ENCODE peak calls at places on chromosomes 11 and 22, in nine cellular contexts. P is ovary; Z is A172; Q is IMR-90; W is astrocyte of the spinal cord; Y is pulmonary artery endothelial cell; T is GOT3; B is activated T-cell treated with anti-CD3 and anti-CD28 coated beads for 1 hour; M is CD4-positive, alpha-beta memory T cell. A is an unnamed sample.

GRCh38 chr11:503179-503981 is 3.7 kb downstream of the RNH1 start:
- DNase-seq in W (peak; percentile 18), Z (no peak), B (no peak), T (no peak), M (no peak), P (no peak), Q (peak; percentile 19), Y (no peak), A (peak; percentile 90)

GRCh38 chr11:27055065-27055682 is 14.6 kb downstream of the BBOX1 start:
- DNase-seq in W (peak; percentile 76), Q (peak; percentile 37), M (no peak), Y (no peak), B (no peak), P (no peak), T (no peak), Z (peak; percentile 73), A (no peak)

GRCh38 chr22:22692707-22693530 is 48.5 kb downstream of the GGTLC2 start:
- DNase-seq in B (peak; percentile 60), M (peak; percentile 60), Y (peak; percentile 13), Z (peak; percentile 38), T (no peak), Q (peak; percentile 57), P (peak; percentile 32), W (peak; percentile 14), A (peak; percentile 81)

GRCh38 chr11:120929090-120929489 is 94.8 kb upstream of the TBCEL start:
- DNase-seq in Q (no peak), Z (no peak), Y (no peak), B (no peak), T (no peak), P (no peak), W (no peak), M (no peak), A (peak; percentile 87)

GRCh38 chr22:44622147-44622427 is 79.9 kb upstream of the PRR5 start:
- DNase-seq in Y (no peak), W (no peak), Z (no peak), P (no peak), B (no peak), M (peak; percentile 26), T (no peak), Q (no peak), A (no peak)

GRCh38 chr11:57515332-57516060 is at the start of gene SLC43A1:
- DNase-seq in Y (no peak), B (peak; percentile 12), Z (peak; percentile 34), T (no peak), Q (peak; percentile 59), P (peak; percentile 68), W (peak; percentile 69), M (no peak), A (peak; percentile 80)

GRCh38 chr11:61899146-61899841 is 7.9 kb upstream of the FADS3 start:
- DNase-seq in Q (peak; percentile 54), W (peak; percentile 74), Z (peak; percentile 56), B (peak; percentile 96), P (peak; percentile 86), Y (peak; percentile 26), T (peak; percentile 36), M (peak; percentile 90), A (peak; percentile 71)

GRCh38 chr22:49838771-49839717 is 11.4 kb upstream of the BRD1 start:
- DNase-seq in Z (no peak), M (peak; percentile 94), W (peak; percentile 19), T (no peak), P (no peak), Y (no peak), B (peak; percentile 72), Q (peak; percentile 33), A (no peak)

GRCh38 chr11:70073188-70073817 is 4.8 kb upstream of the ANO1 start:
- DNase-seq in P (no peak), W (peak; percentile 45), Y (no peak), Q (peak; percentile 86), B (no peak), M (no peak), Z (no peak), T (no peak), A (peak; percentile 19)

GRCh38 chr11:69352181-69352580 is 58.2 kb downstream of the MYEOV start:
- DNase-seq in P (no peak), M (no peak), W (no peak), T (no peak), Z (peak; percentile 27), B (no peak), Q (no peak), Y (no peak), A (peak; percentile 27)

GRCh38 chr22:26436903-26437515 is 7.9 kb downstream of the ASPHD2 start:
- DNase-seq in T (no peak), Q (no peak), W (no peak), M (no peak), Y (no peak), Z (no peak), P (no peak), B (no peak), A (no peak)

GRCh38 chr11:129012880-129013279 is 70.2 kb upstream of the TP53AIP1 start:
- DNase-seq in Q (no peak), Y (no peak), M (no peak), B (no peak), T (no peak), P (no peak), Z (no peak), W (no peak), A (no peak)

GRCh38 chr11:122628691-122629555 is 26.6 kb upstream of the UBASH3B start:
- DNase-seq in W (peak; percentile 75), Y (peak; percentile 24), M (peak; percentile 60), Q (peak; percentile 77), P (peak; percentile 49), Z (peak; percentile 69), T (no peak), B (peak; percentile 59), A (peak; percentile 87)

GRCh38 chr11:94493146-94493442 is 550 bp downstream of the MRE11 start:
- DNase-seq in W (no peak), T (no peak), Q (no peak), Y (no peak), Z (no peak), P (no peak), B (no peak), M (no peak), A (no peak)

GRCh38 chr11:126816655-126817054 is 183.9 kb downstream of the KIRREL3 start:
- DNase-seq in Z (peak; percentile 16), B (no peak), M (no peak), Y (no peak), W (peak; percentile 59), P (no peak), Q (no peak), T (no peak), A (peak; percentile 53)

GRCh38 chr11:44463751-44464150 is 101.7 kb upstream of the CD82 start:
- DNase-seq in P (no peak), Z (no peak), T (no peak), W (no peak), B (no peak), Q (no peak), M (no peak), Y (no peak), A (no peak)

GRCh38 chr11:30429550-30429949 is 106.6 kb downstream of the ARL14EP start:
- DNase-seq in Y (no peak), Q (no peak), Z (no peak), P (no peak), B (no peak), T (no peak), W (no peak), M (no peak), A (no peak)

GRCh38 chr11:66858939-66859685 is 2.2 kb downstream of the LRFN4 start:
- DNase-seq in Q (no peak), M (no peak), T (no peak), W (no peak), Z (no peak), Y (no peak), P (no peak), B (no peak), A (no peak)